ENCODE peak calls at places on chromosomes 16 and 17, in nine cellular contexts. T is esophagus muscularis mucosa; P is HS-27A; E is posterior cingulate gyrus; C is hepatocyte; F is activated naive CD8-positive, alpha-beta T cell treated with anti-CD3 and anti-CD28 coated beads for 36 hours; V is left cardiac atrium; H is progenitor cell of endocrine pancreas; I is nucleus accumbens. N is an unnamed sample.

GRCh38 chr16:86118467-86119307 is 219.7 kb downstream of the IRF8 start:
- DNase-seq in T (no peak), P (no peak), E (no peak), C (peak), F (no peak), V (no peak), H (no peak), I (no peak), N (no peak)

GRCh38 chr16:80285089-80285488 is 255.7 kb upstream of the DYNLRB2 start:
- DNase-seq in T (no peak), P (peak), E (no peak), C (peak), F (no peak), V (no peak), H (no peak), I (no peak), N (no peak)

GRCh38 chr17:48995871-48996695 is 1.1 kb upstream of the IGF2BP1 start:
- DNase-seq in T (peak), P (no peak), E (no peak), C (peak), F (peak), V (no peak), H (peak), I (no peak), N (peak)

GRCh38 chr16:2786061-2786825 is 1.1 kb downstream of the PRSS33 start:
- DNase-seq in T (no peak), P (no peak), E (no peak), C (no peak), F (no peak), V (peak), H (no peak), I (no peak), N (no peak)

GRCh38 chr16:11470676-11471415 is 115.9 kb downstream of the LITAF start:
- DNase-seq in T (no peak), P (no peak), E (no peak), C (no peak), F (no peak), V (no peak), H (no peak), I (no peak), N (peak)

GRCh38 chr17:80838381-80839345 is 153.0 kb upstream of the CHMP6 start:
- DNase-seq in T (no peak), P (no peak), E (no peak), C (no peak), F (no peak), V (no peak), H (no peak), I (no peak), N (no peak)

GRCh38 chr17:8014558-8014850 is 12.1 kb downstream of the GUCY2D start:
- DNase-seq in T (no peak), P (no peak), E (no peak), C (no peak), F (no peak), V (no peak), H (no peak), I (no peak), N (no peak)

GRCh38 chr16:1200014-1200627 is 24.9 kb downstream of the TPSG1 start:
- DNase-seq in T (no peak), P (no peak), E (no peak), C (no peak), F (no peak), V (no peak), H (no peak), I (no peak), N (no peak)

GRCh38 chr17:40317345-40317873 is 8.4 kb downstream of the RARA start:
- DNase-seq in T (no peak), P (no peak), E (no peak), C (peak), F (peak), V (peak), H (no peak), I (no peak), N (no peak)

GRCh38 chr17:13728751-13729150 is 127.0 kb upstream of the HS3ST3A1 start:
- DNase-seq in T (no peak), P (no peak), E (no peak), C (no peak), F (no peak), V (no peak), H (no peak), I (no peak), N (no peak)

GRCh38 chr16:82507271-82507670 is 119.5 kb upstream of the CDH13 start:
- DNase-seq in T (no peak), P (no peak), E (no peak), C (no peak), F (no peak), V (no peak), H (no peak), I (no peak), N (peak)

GRCh38 chr16:53744449-53744848 is 40.5 kb downstream of the FTO start:
- DNase-seq in T (no peak), P (no peak), E (no peak), C (no peak), F (peak), V (no peak), H (no peak), I (no peak), N (no peak)

GRCh38 chr17:81487487-81488275 is 24.9 kb downstream of the ACTG1 start:
- DNase-seq in T (no peak), P (no peak), E (peak), C (peak), F (peak), V (peak), H (peak), I (peak), N (peak)

GRCh38 chr16:23435500-23435899 is 17.5 kb downstream of the COG7 start:
- DNase-seq in T (no peak), P (no peak), E (no peak), C (peak), F (peak), V (peak), H (peak), I (peak), N (peak)

GRCh38 chr17:72280881-72281280 is 160.1 kb downstream of the SOX9 start:
- DNase-seq in T (no peak), P (no peak), E (no peak), C (no peak), F (no peak), V (no peak), H (no peak), I (no peak), N (no peak)

GRCh38 chr16:4337540-4338088 is 13.5 kb downstream of the PAM16 start:
- DNase-seq in T (no peak), P (no peak), E (no peak), C (no peak), F (no peak), V (no peak), H (no peak), I (no peak), N (no peak)

GRCh38 chr17:5500804-5501391 is 14.5 kb downstream of the MIS12 start:
- DNase-seq in T (no peak), P (no peak), E (peak), C (peak), F (peak), V (peak), H (peak), I (peak), N (peak)

GRCh38 chr16:56357291-56357764 is 68.0 kb downstream of the AMFR start:
- DNase-seq in T (no peak), P (no peak), E (no peak), C (peak), F (no peak), V (peak), H (no peak), I (no peak), N (no peak)

GRCh38 chr17:20173091-20173490 is 163.9 kb downstream of the SPECC1 start:
- DNase-seq in T (no peak), P (no peak), E (no peak), C (no peak), F (no peak), V (no peak), H (no peak), I (no peak), N (no peak)

GRCh38 chr16:49510676-49511305 is 137.2 kb downstream of the C16orf78 start:
- DNase-seq in T (no peak), P (no peak), E (no peak), C (no peak), F (no peak), V (no peak), H (no peak), I (no peak), N (no peak)

GRCh38 chr17:3531266-3532101 is 26.1 kb downstream of the TRPV3 start:
- DNase-seq in T (no peak), P (no peak), E (peak), C (peak), F (no peak), V (no peak), H (no peak), I (peak), N (no peak)

GRCh38 chr16:68607443-68607842 is 37.7 kb upstream of the CDH3 start:
- DNase-seq in T (no peak), P (no peak), E (no peak), C (no peak), F (no peak), V (no peak), H (no peak), I (no peak), N (no peak)

GRCh38 chr16:68951991-68952877 is 108.9 kb downstream of the TANGO6 start:
- DNase-seq in T (no peak), P (no peak), E (no peak), C (no peak), F (no peak), V (no peak), H (no peak), I (no peak), N (peak)

GRCh38 chr17:14972844-14973243 is 292.3 kb downstream of the PMP22 start:
- DNase-seq in T (no peak), P (no peak), E (no peak), C (no peak), F (no peak), V (no peak), H (no peak), I (no peak), N (no peak)

GRCh38 chr17:74097461-74098131 is 105.9 kb upstream of the RPL38 start:
- DNase-seq in T (no peak), P (no peak), E (peak), C (no peak), F (no peak), V (no peak), H (no peak), I (no peak), N (no peak)

GRCh38 chr16:89711601-89712475 is 8.9 kb downstream of the VPS9D1 start:
- DNase-seq in T (no peak), P (no peak), E (no peak), C (peak), F (peak), V (peak), H (no peak), I (no peak), N (no peak)

GRCh38 chr17:46190763-46191162 is 2.5 kb downstream of the KANSL1 start:
- DNase-seq in T (no peak), P (no peak), E (no peak), C (no peak), F (no peak), V (no peak), H (no peak), I (no peak), N (no peak)

N was measured in NCI-H524 treated with DMSO at 0.1 percent for 48 hours.